ENCODE peak calls at places on chromosomes 3 and 15, in eight cellular contexts. L is cardiac fibroblast, P is heart right ventricle, I is GM23248, J is brain microvascular endothelial cell, B is kidney epithelial cell, E is WERI-Rb-1, M is lung. D is an unnamed sample.
A peak's percentile ranks its signal among the peaks of the same experiment; 100 is the strongest.

GRCh38 chr3:119643528-119643927 is 16.9 kb downstream of the POPDC2 start:
- DNase-seq in I (peak; percentile 90), M (no peak), B (peak; percentile 61), E (no peak), L (peak; percentile 35), J (peak; percentile 76), P (no peak), D (no peak)

GRCh38 chr3:30689202-30689641 is 82.8 kb downstream of the TGFBR2 start:
- DNase-seq in P (peak; percentile 34), I (peak; percentile 70), L (peak; percentile 72), B (peak; percentile 44), J (peak; percentile 37), E (no peak), M (no peak), D (no peak)

GRCh38 chr3:52730681-52731080 is 24.8 kb downstream of the SPCS1 start:
- DNase-seq in I (no peak), L (peak; percentile 38), E (no peak), M (no peak), B (no peak), J (no peak), P (no peak), D (no peak)

GRCh38 chr15:63296195-63296594 is 18.8 kb downstream of the APH1B start:
- DNase-seq in E (no peak), P (no peak), M (no peak), B (no peak), L (no peak), J (no peak), I (no peak), D (no peak)

GRCh38 chr3:82157952-82158351 is 396.5 kb upstream of the GBE1 start:
- DNase-seq in L (peak; percentile 29), B (peak; percentile 67), M (no peak), E (no peak), J (peak; percentile 84), I (peak; percentile 84), P (no peak), D (peak; percentile 70)

GRCh38 chr3:24781454-24781853 is 286.8 kb upstream of the THRB start:
- DNase-seq in L (no peak), M (no peak), I (no peak), B (no peak), E (no peak), J (no peak), P (no peak), D (no peak)

GRCh38 chr3:71962561-71963240 is 177.8 kb upstream of the PROK2 start:
- DNase-seq in B (no peak), I (peak; percentile 82), P (no peak), J (no peak), M (no peak), E (no peak), L (no peak), D (no peak)

GRCh38 chr15:52870015-52870414 is 79.9 kb upstream of the ONECUT1 start:
- DNase-seq in M (no peak), B (no peak), J (no peak), I (peak; percentile 22), P (no peak), E (no peak), L (no peak), D (no peak)

GRCh38 chr3:198097048-198097447 is 137.0 kb downstream of the LMLN start:
- DNase-seq in P (no peak), B (no peak), E (no peak), M (no peak), I (no peak), L (no peak), J (no peak), D (no peak)

GRCh38 chr3:197501879-197502620 is 53.7 kb downstream of the BDH1 start:
- DNase-seq in B (no peak), I (peak; percentile 88), P (no peak), J (no peak), L (peak; percentile 73), E (peak; percentile 64), M (peak; percentile 75), D (no peak)

GRCh38 chr15:67178569-67179210 is 75.8 kb downstream of the AAGAB start:
- DNase-seq in E (no peak), J (peak; percentile 98), I (peak; percentile 96), P (no peak), L (peak; percentile 96), B (peak; percentile 91), M (no peak), D (peak; percentile 90)

GRCh38 chr15:61228025-61228901 is 839 bp downstream of the RORA start:
- DNase-seq in M (no peak), B (no peak), I (peak; percentile 62), L (peak; percentile 33), E (peak; percentile 29), J (no peak), P (peak; percentile 26), D (no peak)
- H3K4me3 ChIP-seq in M (peak overlapping the region; percentile 57), B (peak overlapping the region; percentile 68), I (peak overlapping the region; percentile 93), L (peak overlapping the region; percentile 71), E (peak overlapping the region; percentile 90), J (peak overlapping the region; percentile 69), P (peak overlapping the region; percentile 63), D (peak overlapping the region; percentile 80)

GRCh38 chr15:31214864-31215489 is 111.7 kb upstream of the KLF13 start:
- DNase-seq in B (no peak), I (peak; percentile 85), M (peak; percentile 88), L (peak; percentile 89), P (peak; percentile 54), J (no peak), E (no peak), D (no peak)
- H3K4me3 ChIP-seq in B (no peak overlapping the region), I (no peak overlapping the region), M (no peak overlapping the region), L (peak overlapping the region; percentile 38), P (peak overlapping the region; percentile 77), J (no peak overlapping the region), E (peak overlapping the region; percentile 52), D (no peak overlapping the region)

GRCh38 chr3:77420316-77420715 is 380.4 kb downstream of the ROBO2 start:
- DNase-seq in P (no peak), B (no peak), I (no peak), E (no peak), J (no peak), L (no peak), M (no peak), D (no peak)
- H3K4me3 ChIP-seq in P (no peak overlapping the region), B (no peak overlapping the region), I (no peak overlapping the region), E (no peak overlapping the region), J (no peak overlapping the region), L (no peak overlapping the region), M (no peak overlapping the region), D (no peak overlapping the region)

GRCh38 chr3:193732391-193732790 is 139.4 kb downstream of the OPA1 start:
- DNase-seq in J (peak; percentile 70), I (peak; percentile 95), L (peak; percentile 37), P (no peak), E (no peak), B (peak; percentile 57), M (no peak), D (peak; percentile 30)
- H3K4me3 ChIP-seq in J (no peak overlapping the region), I (no peak overlapping the region), L (no peak overlapping the region), P (no peak overlapping the region), E (no peak overlapping the region), B (no peak overlapping the region), M (no peak overlapping the region), D (no peak overlapping the region)

GRCh38 chr15:39216816-39217215 is 364.1 kb upstream of the THBS1 start:
- DNase-seq in L (no peak), I (no peak), B (no peak), P (no peak), M (no peak), E (no peak), J (no peak), D (no peak)
- H3K4me3 ChIP-seq in L (no peak overlapping the region), I (no peak overlapping the region), B (no peak overlapping the region), P (no peak overlapping the region), M (no peak overlapping the region), E (no peak overlapping the region), J (no peak overlapping the region), D (no peak overlapping the region)

D was measured in skeletal muscle cell.